ENCODE peak calls at places on chromosomes 2 and 18, in four cellular contexts. O, G, K and N are unnamed samples.

GRCh38 chr18:77433076-77433475 is 183.4 kb downstream of the GALR1 start:
- DNase-seq in O (no peak), G (no peak), K (no peak), N (no peak)

GRCh38 chr18:48782381-48782841 is 168.4 kb downstream of the SMAD7 start:
- DNase-seq in O (no peak), G (no peak), K (no peak), N (no peak)

GRCh38 chr2:9824956-9825720 is 18.1 kb upstream of the TAF1B start:
- DNase-seq in O (no peak), G (no peak), K (no peak), N (no peak)

GRCh38 chr2:83953661-83954060 is 505.4 kb downstream of the SUCLG1 start:
- DNase-seq in O (no peak), G (no peak), K (no peak), N (no peak)

GRCh38 chr2:96116424-96116878 is at the start of gene ADRA2B:
- DNase-seq in O (no peak), G (no peak), K (peak), N (peak)

GRCh38 chr2:128347701-128348504 is 29.2 kb upstream of the HS6ST1 start:
- DNase-seq in O (no peak), G (no peak), K (no peak), N (no peak)

GRCh38 chr2:30656079-30656478 is 151.2 kb downstream of the CAPN13 start:
- DNase-seq in O (no peak), G (no peak), K (no peak), N (peak)

GRCh38 chr2:132815522-132815921 is 145.5 kb upstream of the LYPD1 start:
- DNase-seq in O (no peak), G (no peak), K (no peak), N (no peak)

GRCh38 chr2:167181134-167181533 is 292.9 kb downstream of the XIRP2 start:
- DNase-seq in O (no peak), G (peak), K (no peak), N (no peak)

GRCh38 chr2:134406311-134406710 is 152.4 kb downstream of the MGAT5 start:
- DNase-seq in O (no peak), G (no peak), K (no peak), N (no peak)

GRCh38 chr2:8479298-8479697 is 202.6 kb upstream of the ID2 start:
- DNase-seq in O (no peak), G (no peak), K (no peak), N (no peak)

GRCh38 chr2:158722266-158723105 is 72.6 kb upstream of the DAPL1 start:
- DNase-seq in O (no peak), G (no peak), K (no peak), N (no peak)

GRCh38 chr2:188512456-188512855 is 220.8 kb downstream of the GULP1 start:
- DNase-seq in O (no peak), G (peak), K (no peak), N (no peak)

GRCh38 chr2:187580462-187581124 is 26.4 kb upstream of the TFPI start:
- DNase-seq in O (no peak), G (peak), K (no peak), N (peak)

GRCh38 chr2:233448220-233448559 is 93.9 kb downstream of the DGKD start:
- DNase-seq in O (no peak), G (peak), K (peak), N (peak)

GRCh38 chr2:79219383-79219988 is 59.9 kb upstream of the REG3A start:
- DNase-seq in O (peak), G (peak), K (no peak), N (peak)

GRCh38 chr2:238406222-238406997 is 20.3 kb upstream of the ASB1 start:
- DNase-seq in O (no peak), G (no peak), K (no peak), N (no peak)

GRCh38 chr2:39990335-39990734 is 211.3 kb upstream of the THUMPD2 start:
- DNase-seq in O (no peak), G (no peak), K (no peak), N (no peak)

GRCh38 chr2:45301307-45302010 is 292.2 kb upstream of the SIX2 start:
- DNase-seq in O (no peak), G (no peak), K (no peak), N (no peak)

GRCh38 chr2:10193276-10193675 is 70.7 kb downstream of the RRM2 start:
- DNase-seq in O (no peak), G (no peak), K (no peak), N (no peak)

GRCh38 chr2:240269886-240270285 is 129.4 kb upstream of the OTOS start:
- DNase-seq in O (no peak), G (no peak), K (no peak), N (no peak)

GRCh38 chr2:74481961-74482800 is 617 bp downstream of the CCDC142 start:
- DNase-seq in O (no peak), G (no peak), K (no peak), N (peak)

GRCh38 chr2:54555318-54555837 is 99.3 kb downstream of the SPTBN1 start:
- DNase-seq in O (no peak), G (peak), K (no peak), N (no peak)

GRCh38 chr18:8957731-8958130 is 144.8 kb upstream of the NDUFV2 start:
- DNase-seq in O (no peak), G (no peak), K (no peak), N (no peak)

GRCh38 chr2:148590613-148591012 is 53.9 kb upstream of the EPC2 start:
- DNase-seq in O (no peak), G (no peak), K (no peak), N (no peak)

GRCh38 chr2:112493858-112494648 is 12.1 kb downstream of the TTL start:
- DNase-seq in O (no peak), G (peak), K (no peak), N (peak)

GRCh38 chr2:170974304-170974993 is 45.4 kb downstream of the GORASP2 start:
- DNase-seq in O (no peak), G (peak), K (no peak), N (no peak)

GRCh38 chr2:209456489-209456888 is 32.6 kb downstream of the MAP2 start:
- DNase-seq in O (no peak), G (no peak), K (no peak), N (no peak)

GRCh38 chr2:23456881-23457760 is 72.1 kb downstream of the KLHL29 start:
- DNase-seq in O (no peak), G (no peak), K (no peak), N (no peak)

GRCh38 chr2:182321096-182321495 is 105.7 kb downstream of the PDE1A start:
- DNase-seq in O (no peak), G (no peak), K (no peak), N (no peak)

GRCh38 chr2:106160786-106161261 is 33.3 kb downstream of the UXS1 start:
- DNase-seq in O (no peak), G (no peak), K (no peak), N (no peak)

DNA sequence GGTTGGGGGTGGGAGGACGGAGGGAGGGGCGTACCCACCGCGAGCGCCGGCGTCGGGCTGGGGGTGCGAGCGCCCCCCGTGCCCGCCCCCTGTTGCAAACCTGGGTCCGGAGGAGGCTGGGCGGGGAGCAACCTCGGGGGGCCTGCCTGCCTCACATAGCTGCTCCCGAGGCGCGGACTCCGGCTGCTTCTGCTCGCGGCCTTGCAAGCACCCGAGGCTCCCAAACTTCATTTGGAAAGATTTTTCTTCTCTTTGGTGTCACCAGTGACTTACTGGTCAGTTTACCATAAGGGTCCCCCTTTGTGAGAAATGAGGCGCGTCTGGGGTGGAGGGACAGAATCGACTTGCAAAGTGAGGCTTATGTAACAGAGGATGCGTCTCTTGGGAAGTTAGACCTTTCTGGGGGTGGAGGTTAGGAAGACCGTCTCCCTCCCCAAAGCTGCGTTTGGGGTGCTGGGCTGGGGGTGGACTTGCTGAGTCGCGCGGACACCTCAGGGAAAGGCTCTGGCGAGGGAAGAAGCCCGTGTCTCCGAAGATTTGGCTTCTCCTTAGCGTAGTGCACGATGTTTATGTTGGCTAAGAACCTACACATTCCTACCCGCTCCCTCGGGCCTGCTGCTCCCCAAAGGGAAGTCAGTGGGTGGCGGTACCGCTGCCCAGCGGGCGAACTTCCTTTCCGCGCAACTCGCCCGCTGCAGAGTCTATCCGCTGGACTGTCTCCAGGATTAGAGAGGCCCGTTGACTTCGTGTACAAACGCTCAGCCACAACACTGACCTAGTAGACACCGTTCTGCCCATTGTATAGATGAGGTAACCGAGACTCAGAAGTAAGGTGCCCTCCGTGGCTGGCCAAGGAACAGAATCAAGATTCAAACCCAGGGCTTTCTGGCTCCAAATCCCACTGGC is 575 bp downstream of the TMEM37 start:
- DNase-seq in O (no peak), G (no peak), K (no peak), N (no peak)
- TF ChIP-seq ATF2 in O (no peak), G (no peak), K (no peak), N (no peak)

DNA sequence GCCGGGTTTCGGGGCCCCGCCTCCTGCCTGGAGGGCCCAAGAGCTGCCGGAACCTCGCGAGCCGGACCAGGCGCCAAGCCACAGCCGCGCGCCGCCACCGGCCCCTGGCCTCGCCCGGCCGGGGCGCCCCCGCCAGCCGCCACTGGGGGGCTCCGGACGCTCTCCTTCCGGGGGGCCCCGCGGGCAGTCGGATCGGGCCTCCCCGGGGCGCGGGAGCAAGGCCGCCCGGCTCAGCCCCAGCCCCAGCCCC is 17.4 kb upstream of the HAAO start:
- DNase-seq in O (no peak), G (peak), K (peak), N (peak)
- TF ChIP-seq ZNF274 in O (no peak), G (no peak), K (no peak), N (no peak)

GRCh38 chr18:75209952-75210261 is 690 bp upstream of the TSHZ1 start:
- DNase-seq in O (no peak), G (no peak), K (no peak), N (no peak)

GRCh38 chr18:75209129-75209951 is at the start of gene PTGR3:
- DNase-seq in O (peak), G (peak), K (no peak), N (peak)

GRCh38 chr18:75211721-75212625 is 1.4 kb downstream of the TSHZ1 start:
- DNase-seq in O (no peak), G (peak), K (no peak), N (peak)

GRCh38 chr18:75211002-75211621 is 515 bp downstream of the TSHZ1 start:
- DNase-seq in O (no peak), G (peak), K (no peak), N (peak)

DNA sequence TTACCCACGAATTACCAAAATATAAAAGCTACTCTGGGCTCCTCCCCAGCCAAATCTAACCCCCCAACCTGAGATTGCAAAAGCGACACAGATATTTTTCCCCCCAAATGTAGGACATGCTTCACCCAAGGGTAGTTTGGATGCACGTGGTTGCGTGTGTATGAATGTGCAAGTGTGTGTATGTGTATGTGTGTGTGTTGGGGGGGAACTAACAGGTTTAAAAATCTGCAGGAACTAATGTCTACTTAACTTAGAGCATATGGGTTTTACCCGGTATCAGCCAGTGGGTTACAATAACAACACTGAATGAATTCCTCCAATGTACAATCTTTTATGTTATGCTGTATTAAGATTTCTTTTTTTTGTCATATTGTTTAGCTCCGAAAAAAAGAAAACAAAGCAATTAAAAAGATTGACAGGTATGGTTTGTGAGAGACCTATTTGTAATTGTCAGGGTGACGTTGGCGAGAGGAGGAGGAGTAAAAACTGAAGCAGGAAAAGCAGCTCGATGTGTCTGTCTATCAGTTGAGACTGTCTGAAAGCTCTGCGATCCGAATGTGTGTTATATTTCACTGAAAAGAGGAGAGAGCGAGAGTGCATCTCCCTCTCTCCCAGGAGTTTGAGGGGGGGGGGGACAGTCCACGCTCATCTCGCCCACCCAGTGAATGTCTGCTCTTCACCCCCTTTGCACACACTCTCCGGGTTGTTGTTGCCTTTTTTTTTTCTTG is at the start of gene TSHZ1:
- DNase-seq in O (peak), G (peak), K (no peak), N (peak)
- TF ChIP-seq ATF2 in O (no peak), G (no peak), K (no peak), N (no peak)

GRCh38 chr2:101770672-101771071 is 73.2 kb downstream of the MAP4K4 start:
- DNase-seq in O (peak), G (peak), K (no peak), N (peak)
- TF ChIP-seq ZNF274 in O (no peak), G (no peak), K (no peak), N (no peak)

GRCh38 chr2:220148849-220149248 is 521.4 kb downstream of the SLC4A3 start:
- DNase-seq in O (no peak), G (no peak), K (no peak), N (no peak)

GRCh38 chr2:220147590-220147989 is 520.2 kb downstream of the SLC4A3 start:
- DNase-seq in O (no peak), G (no peak), K (no peak), N (no peak)

GRCh38 chr2:220143336-220143735 is 515.9 kb downstream of the SLC4A3 start:
- DNase-seq in O (no peak), G (peak), K (no peak), N (no peak)

GRCh38 chr2:220144411-220144810 is 517.0 kb downstream of the SLC4A3 start:
- DNase-seq in O (no peak), G (no peak), K (no peak), N (no peak)

DNA sequence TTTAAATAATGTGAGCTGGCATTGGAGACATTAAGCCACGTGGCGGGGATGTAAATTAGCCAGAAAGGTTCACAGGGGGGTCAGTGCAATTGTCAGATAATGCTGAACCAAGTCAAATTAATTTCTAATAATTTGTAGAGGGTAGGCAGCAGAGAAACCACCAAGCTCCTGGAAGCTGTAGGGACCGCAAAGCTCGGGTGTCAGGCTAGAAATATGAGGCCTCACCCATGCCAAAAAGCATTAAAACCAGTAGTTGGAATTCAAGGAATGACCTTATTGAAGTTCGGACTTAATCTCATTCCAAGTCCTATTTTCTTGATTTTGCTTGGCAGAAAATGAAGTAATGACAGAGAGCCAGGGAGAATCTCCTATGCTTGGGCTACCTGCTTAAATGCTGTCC is 519.8 kb downstream of the SLC4A3 start:
- DNase-seq in O (no peak), G (no peak), K (no peak), N (no peak)
- TF ChIP-seq ATF2 in O (no peak), G (no peak), K (no peak), N (no peak)

GRCh38 chr2:161417428-161418274 is 1.6 kb downstream of the TBR1 start:
- DNase-seq in O (no peak), G (no peak), K (no peak), N (no peak)

GRCh38 chr2:161416294-161416632 is at the start of gene TBR1:
- DNase-seq in O (no peak), G (no peak), K (no peak), N (no peak)

GRCh38 chr2:161418275-161418714 is 2.2 kb downstream of the TBR1 start:
- DNase-seq in O (no peak), G (no peak), K (no peak), N (no peak)

GRCh38 chr2:161415467-161416293 is 417 bp upstream of the TBR1 start:
- DNase-seq in O (no peak), G (peak), K (no peak), N (no peak)

DNA sequence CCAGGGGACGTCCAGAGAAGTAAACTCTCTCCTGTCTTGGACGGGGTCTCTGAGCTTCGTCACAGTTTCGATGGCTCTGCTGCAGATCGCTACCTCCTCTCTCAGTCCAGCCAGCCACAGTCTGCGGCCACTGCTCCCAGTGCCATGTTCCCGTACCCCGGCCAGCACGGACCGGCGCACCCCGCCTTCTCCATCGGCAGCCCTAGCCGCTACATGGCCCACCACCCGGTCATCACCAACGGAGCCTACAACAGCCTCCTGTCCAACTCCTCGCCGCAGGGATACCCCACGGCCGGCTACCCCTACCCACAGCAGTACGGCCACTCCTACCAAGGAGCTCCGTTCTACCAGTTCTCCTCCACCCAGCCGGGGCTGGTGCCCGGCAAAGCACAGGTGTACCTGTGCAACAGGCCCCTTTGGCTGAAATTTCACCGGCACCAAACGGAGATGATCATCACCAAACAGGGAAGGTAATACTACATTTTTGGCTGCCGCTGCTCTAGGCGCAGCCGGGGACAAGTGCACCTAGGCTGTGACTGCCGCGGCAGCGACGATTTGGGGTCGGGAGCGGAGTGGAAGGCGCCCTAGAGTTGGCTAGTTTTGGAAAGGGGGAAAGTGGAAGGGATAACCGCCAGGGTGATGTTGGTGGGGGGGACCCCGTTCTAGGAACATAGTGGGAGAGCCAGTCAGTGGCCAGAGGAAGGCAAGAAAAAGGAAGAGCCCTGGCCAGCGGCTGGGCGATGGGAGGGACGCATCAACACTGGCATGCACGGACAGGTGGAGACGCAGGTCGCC is 733 bp downstream of the TBR1 start:
- DNase-seq in O (no peak), G (no peak), K (no peak), N (no peak)
- TF ChIP-seq ZNF274 in O (no peak), G (no peak), K (no peak), N (no peak)